ENCODE peak calls at places on chromosomes 6 and 20, in eight cellular contexts. Q is psoas muscle, O is ovary, L is heart left ventricle, B is pancreas, X is tibial artery, I is neural progenitor cell, W is stomach. F is an unnamed sample.

GRCh38 chr20:1122388-1123315 is 4.2 kb downstream of the PSMF1 start:
- DNase-seq in Q (peak; percentile 59), O (no peak), L (peak; percentile 50), B (no peak), X (no peak), I (no peak), W (peak; percentile 64), F (peak; percentile 32)

GRCh38 chr20:38604873-38605303 is 3.3 kb downstream of the ARHGAP40 start:
- DNase-seq in Q (no peak), O (no peak), L (no peak), B (no peak), X (no peak), I (no peak), W (peak; percentile 27), F (no peak)

GRCh38 chr20:63696628-63697356 is at the start of gene TNFRSF6B:
- DNase-seq in Q (peak; percentile 59), O (peak; percentile 29), L (peak; percentile 34), B (peak; percentile 62), X (peak; percentile 67), I (no peak), W (no peak), F (no peak)

GRCh38 chr20:48453477-48454093 is 374.2 kb downstream of the PREX1 start:
- DNase-seq in Q (no peak), O (no peak), L (no peak), B (no peak), X (no peak), I (no peak), W (no peak), F (no peak)

GRCh38 chr6:160678744-160679401 is 14.8 kb upstream of the LPA start:
- DNase-seq in Q (no peak), O (no peak), L (no peak), B (peak; percentile 68), X (no peak), I (no peak), W (no peak), F (no peak)

GRCh38 chr6:166927240-166927941 is 29.0 kb downstream of the RNASET2 start:
- DNase-seq in Q (no peak), O (no peak), L (no peak), B (no peak), X (no peak), I (no peak), W (no peak), F (no peak)

GRCh38 chr6:154615483-154616025 is 105.1 kb upstream of the CNKSR3 start:
- DNase-seq in Q (peak; percentile 60), O (peak; percentile 65), L (peak; percentile 79), B (peak; percentile 89), X (peak; percentile 80), I (no peak), W (peak; percentile 95), F (peak; percentile 68)

GRCh38 chr6:33061987-33062386 is 11.5 kb downstream of the HLA-DPA1 start:
- DNase-seq in Q (no peak), O (no peak), L (no peak), B (no peak), X (no peak), I (no peak), W (no peak), F (no peak)

GRCh38 chr6:6614096-6614964 is 25.8 kb downstream of the LY86 start:
- DNase-seq in Q (no peak), O (no peak), L (no peak), B (no peak), X (no peak), I (no peak), W (no peak), F (no peak)

GRCh38 chr6:137764464-137764863 is 102.6 kb upstream of the TNFAIP3 start:
- DNase-seq in Q (no peak), O (no peak), L (no peak), B (no peak), X (no peak), I (no peak), W (no peak), F (no peak)
- H3K4me1 ChIP-seq in Q (no peaks in the 10 kb centered on the region), O (no peaks in the 10 kb centered on the region), L (no peaks in the 10 kb centered on the region), B (no peaks in the 10 kb centered on the region), X (no peaks in the 10 kb centered on the region), I (no peaks in the 10 kb centered on the region), W (no peaks in the 10 kb centered on the region), F (no peaks in the 10 kb centered on the region)

GRCh38 chr20:10167594-10167993 is 51.0 kb upstream of the SNAP25 start:
- DNase-seq in Q (no peak), O (no peak), L (no peak), B (no peak), X (no peak), I (no peak), W (no peak), F (no peak)
- H3K4me3 ChIP-seq in Q (no peak overlapping the region), O (no peak overlapping the region), L (no peak overlapping the region), B (no peak overlapping the region), X (no peak overlapping the region), I (no peak overlapping the region), W (no peak overlapping the region), F (no peak overlapping the region)

GRCh38 chr6:118511930-118512715 is 36.0 kb upstream of the PLN start:
- DNase-seq in Q (no peak), O (no peak), L (no peak), B (no peak), X (no peak), I (peak; percentile 2), W (no peak), F (no peak)

GRCh38 chr6:118505656-118506055 is 42.4 kb upstream of the PLN start:
- DNase-seq in Q (no peak), O (no peak), L (no peak), B (no peak), X (no peak), I (no peak), W (no peak), F (no peak)

GRCh38 chr6:118506071-118506638 is 41.9 kb upstream of the PLN start:
- DNase-seq in Q (no peak), O (no peak), L (no peak), B (no peak), X (no peak), I (no peak), W (no peak), F (no peak)

GRCh38 chr6:118507636-118508035 is 40.5 kb upstream of the PLN start:
- DNase-seq in Q (no peak), O (no peak), L (no peak), B (no peak), X (no peak), I (no peak), W (no peak), F (no peak)

DNA sequence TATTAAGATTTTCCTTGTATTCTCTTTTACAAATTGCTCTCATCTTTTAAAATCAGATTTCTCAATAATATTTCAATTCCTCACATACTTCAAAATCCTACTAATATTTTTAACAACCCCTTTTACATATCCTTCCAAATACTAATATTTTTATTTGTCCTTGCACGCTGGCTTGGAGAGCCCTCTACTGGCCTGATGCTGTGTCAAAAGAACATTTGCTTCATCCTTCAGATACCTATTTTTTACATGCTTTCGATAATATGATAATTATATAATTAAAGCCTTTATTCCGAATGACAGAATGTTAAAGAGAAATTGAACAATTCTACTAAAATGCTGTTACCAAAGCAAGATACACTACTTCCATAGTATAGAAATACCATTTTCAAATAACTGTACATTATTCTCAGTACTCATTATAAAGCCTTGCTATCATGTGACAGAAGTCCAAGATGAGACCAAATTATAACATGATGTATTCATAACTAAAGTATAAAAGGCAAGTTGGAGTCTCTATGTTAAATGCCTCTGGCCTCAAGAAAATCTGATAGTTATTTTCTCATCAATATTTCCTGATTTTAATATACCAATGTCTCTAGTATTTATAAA is 39.0 kb upstream of the PLN start:
- DNase-seq in Q (no peak), O (no peak), L (peak; percentile 47), B (no peak), X (no peak), I (peak; percentile 25), W (no peak), F (no peak)
- TF ChIP-seq CTCF in Q (peak; percentile 84), O (no peak), L (peak; percentile 73), B (no peak), X (peak; percentile 69), I (peak; percentile 80), W (peak; percentile 34), F (peak; percentile 77)

DNA sequence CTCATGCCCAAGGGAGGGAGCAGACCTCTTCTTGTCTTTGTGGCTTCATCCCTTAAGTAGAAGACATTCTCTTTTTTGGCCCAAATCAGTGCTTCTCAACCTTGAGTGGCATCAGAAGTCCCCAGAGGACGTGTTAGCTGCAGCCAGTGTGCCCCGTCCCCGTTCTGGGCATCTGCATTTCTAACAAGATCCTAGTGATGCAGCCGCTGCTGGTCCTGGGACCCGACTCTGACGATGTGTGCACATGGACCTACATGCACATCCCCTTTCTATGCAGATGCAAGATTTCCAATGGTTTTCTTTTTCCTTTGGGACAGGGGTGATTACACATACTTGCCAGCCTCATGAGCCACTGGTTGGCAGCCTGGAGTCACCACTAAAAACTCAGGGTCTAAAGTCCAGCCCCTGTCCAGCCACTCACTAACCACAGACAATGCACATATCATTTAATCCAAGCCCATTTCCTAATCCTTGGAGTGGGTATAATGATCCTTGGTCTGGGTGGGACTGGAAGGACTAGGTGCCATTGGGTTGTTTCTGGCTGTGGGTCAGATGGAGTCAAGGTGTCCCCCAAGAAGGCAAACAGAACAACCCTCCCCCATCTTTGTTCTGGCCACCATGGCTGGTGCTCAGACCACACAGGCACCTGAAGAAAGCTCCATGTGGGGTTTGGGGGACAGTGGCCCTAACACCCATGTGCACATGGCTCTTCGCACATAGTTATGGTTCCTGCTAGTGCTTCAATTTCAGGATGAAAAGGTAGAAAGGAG is 6.4 kb downstream of the ACSS1 start:
- DNase-seq in Q (peak; percentile 36), O (no peak), L (peak; percentile 14), B (peak; percentile 35), X (peak; percentile 51), I (no peak), W (peak; percentile 25), F (no peak)
- H3K4me1 ChIP-seq in Q (peaks cover 95% of the 10 kb centered on the region), O (peaks cover 56% of the 10 kb centered on the region), L (peaks cover 83% of the 10 kb centered on the region), B (peaks cover 45% of the 10 kb centered on the region), X (peaks cover 95% of the 10 kb centered on the region), I (no peaks in the 10 kb centered on the region), W (peaks cover 100% of the 10 kb centered on the region), F (peaks cover 100% of the 10 kb centered on the region)

GRCh38 chr6:51866001-51866400 is 221.4 kb downstream of the PKHD1 start:
- DNase-seq in Q (no peak), O (no peak), L (no peak), B (no peak), X (no peak), I (no peak), W (no peak), F (no peak)
- H3K4me3 ChIP-seq in Q (no peak overlapping the region), O (no peak overlapping the region), L (no peak overlapping the region), B (no peak overlapping the region), X (no peak overlapping the region), I (no peak overlapping the region), W (no peak overlapping the region), F (no peak overlapping the region)

GRCh38 chr6:163641706-163642105 is 227.2 kb downstream of the QKI start:
- DNase-seq in Q (no peak), O (no peak), L (no peak), B (no peak), X (peak; percentile 58), I (no peak), W (no peak), F (no peak)
- TF ChIP-seq CTCF in Q (no peak), O (no peak), L (no peak), B (no peak), X (no peak), I (no peak), W (no peak), F (no peak)